ENCODE peak calls at places on chromosomes 2 and 18, in five cellular contexts. J is HCT116; B is tibial artery; U is CD4-positive, CD25-positive, alpha-beta regulatory T cell; K is aorta. I is an unnamed sample.

GRCh38 chr18:48709371-48709770 is 170.5 kb downstream of the CTIF start:
- DNase-seq in J (no peak), B (no peak), U (no peak), K (peak; percentile 70), I (no peak)

GRCh38 chr2:188042412-188042811 is 249.3 kb upstream of the GULP1 start:
- DNase-seq in J (no peak), B (no peak), U (no peak), K (no peak), I (no peak)

GRCh38 chr2:181576431-181576830 is 80.5 kb downstream of the CERKL start:
- DNase-seq in J (no peak), B (no peak), U (no peak), K (no peak), I (no peak)

GRCh38 chr2:3633089-3633981 is 24.7 kb upstream of the ALLC start:
- DNase-seq in J (no peak), B (peak; percentile 56), U (no peak), K (peak; percentile 46), I (no peak)

GRCh38 chr2:73290049-73290839 is 3.1 kb downstream of the EGR4 start:
- DNase-seq in J (no peak), B (no peak), U (no peak), K (no peak), I (peak; percentile 48)

GRCh38 chr2:59249441-59250330 is 1008.6 kb upstream of the FANCL start:
- DNase-seq in J (no peak), B (no peak), U (no peak), K (no peak), I (no peak)

GRCh38 chr2:176822060-176822459 is 390.5 kb upstream of the HNRNPA3 start:
- DNase-seq in J (no peak), B (no peak), U (no peak), K (no peak), I (no peak)

GRCh38 chr2:216884347-216884746 is 24.5 kb upstream of the TNP1 start:
- DNase-seq in J (no peak), B (no peak), U (no peak), K (no peak), I (no peak)

GRCh38 chr2:172108587-172108930 is 5.9 kb upstream of the DLX2 start:
- DNase-seq in J (no peak), B (no peak), U (no peak), K (no peak), I (no peak)

GRCh38 chr2:218431878-218432277 is 13.0 kb downstream of the VIL1 start:
- DNase-seq in J (no peak), B (peak; percentile 20), U (no peak), K (peak; percentile 57), I (no peak)

GRCh38 chr2:8278709-8279354 is 403.0 kb upstream of the ID2 start:
- DNase-seq in J (no peak), B (no peak), U (no peak), K (no peak), I (no peak)

GRCh38 chr2:224584111-224584764 is 925 bp downstream of the CUL3 start:
- DNase-seq in J (no peak), B (no peak), U (no peak), K (no peak), I (no peak)

GRCh38 chr2:150526827-150527226 is 39.4 kb upstream of the RND3 start:
- DNase-seq in J (peak; percentile 72), B (no peak), U (no peak), K (no peak), I (no peak)

GRCh38 chr2:112065486-112065885 is 10.4 kb downstream of the TMEM87B start:
- DNase-seq in J (no peak), B (no peak), U (no peak), K (no peak), I (no peak)

GRCh38 chr2:1858733-1859132 is 114.4 kb upstream of the PXDN start:
- DNase-seq in J (no peak), B (no peak), U (no peak), K (no peak), I (no peak)

GRCh38 chr2:145350011-145350410 is 830.1 kb upstream of the ZEB2 start:
- DNase-seq in J (no peak), B (no peak), U (no peak), K (no peak), I (no peak)

GRCh38 chr2:189178007-189178406 is 1.6 kb downstream of the COL5A2 start:
- DNase-seq in J (no peak), B (no peak), U (no peak), K (no peak), I (no peak)

GRCh38 chr18:6022089-6022444 is 126.7 kb upstream of the TMEM200C start:
- DNase-seq in J (no peak), B (no peak), U (no peak), K (no peak), I (peak; percentile 5)

GRCh38 chr18:32507093-32507492 is 36.4 kb upstream of the GAREM1 start:
- DNase-seq in J (no peak), B (no peak), U (no peak), K (no peak), I (no peak)
- H3K4me3 ChIP-seq in J (no peak overlapping the region), B (no peak overlapping the region), U (no peak overlapping the region), K (no peak overlapping the region), I (no peak overlapping the region)

DNA sequence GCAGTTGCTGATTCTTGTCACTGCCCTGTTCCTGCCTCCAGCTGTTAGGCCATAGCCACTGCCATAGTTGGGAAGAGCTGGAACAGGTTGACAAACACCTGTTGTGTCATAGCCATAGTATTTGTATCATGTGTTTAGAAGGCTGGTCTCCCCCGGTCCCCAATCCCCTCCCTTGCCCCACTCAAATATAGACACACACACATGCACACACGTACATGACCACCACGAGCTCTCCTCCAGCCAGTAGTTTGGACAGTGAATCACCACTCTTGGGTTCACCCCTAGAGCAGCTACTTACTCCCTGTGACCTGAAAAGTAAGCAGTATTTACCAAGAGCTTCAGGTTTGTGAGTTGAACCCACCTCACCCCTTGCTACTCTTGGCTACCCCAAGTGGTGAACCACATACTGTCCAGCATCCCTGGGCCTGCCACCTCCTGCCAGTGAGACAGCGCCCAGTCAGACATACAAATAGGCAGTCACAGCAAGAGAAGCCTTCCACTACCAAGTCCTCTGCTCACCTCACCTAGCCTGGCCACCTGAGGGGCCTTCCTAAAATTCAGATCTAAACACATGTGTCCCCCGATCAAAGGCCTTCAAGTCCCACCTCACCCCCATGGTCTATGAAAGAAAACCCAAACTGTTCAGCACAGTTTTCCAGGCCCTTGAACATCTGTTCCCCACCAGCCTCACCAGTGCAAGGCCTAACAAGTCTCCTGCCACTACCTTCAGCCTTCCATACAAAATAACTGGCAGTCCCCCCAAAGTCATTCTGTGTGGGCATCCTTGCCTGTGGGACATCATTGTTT is 7.1 kb downstream of the PCBP1 start:
- DNase-seq in J (no peak), B (peak; percentile 60), U (no peak), K (no peak), I (no peak)
- H3K4me3 ChIP-seq in J (no peak overlapping the region), B (no peak overlapping the region), U (peak overlapping the region; percentile 70), K (no peak overlapping the region), I (no peak overlapping the region)

DNA sequence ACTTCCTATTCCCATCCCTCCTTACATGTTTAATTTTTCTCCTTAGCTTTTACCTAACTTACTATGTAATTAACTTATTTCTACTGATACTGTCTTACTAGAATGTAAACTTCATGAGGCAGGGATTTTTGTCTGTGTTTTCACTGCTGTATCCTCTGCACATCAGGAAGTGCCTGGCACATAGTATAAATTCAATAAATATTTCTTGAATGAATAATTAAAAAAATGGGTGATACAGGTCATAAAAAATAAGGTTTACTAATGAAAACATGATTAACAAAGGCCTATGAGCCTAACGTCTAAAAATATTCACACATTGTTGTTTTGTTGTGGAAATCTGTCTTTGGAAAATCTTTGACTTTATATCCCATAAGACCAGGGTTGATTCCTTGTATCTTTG is 4.5 kb downstream of the RBKS start:
- DNase-seq in J (no peak), B (no peak), U (no peak), K (no peak), I (no peak)
- H3K4me3 ChIP-seq in J (no peak overlapping the region), B (no peak overlapping the region), U (no peak overlapping the region), K (no peak overlapping the region), I (no peak overlapping the region)

GRCh38 chr2:68765739-68766377 is 31.2 kb downstream of the ARHGAP25 start:
- DNase-seq in J (no peak), B (no peak), U (no peak), K (no peak), I (no peak)
- H3K4me3 ChIP-seq in J (no peak overlapping the region), B (no peak overlapping the region), U (peak overlapping the region; percentile 88), K (no peak overlapping the region), I (peak overlapping the region; percentile 29)

GRCh38 chr2:85772019-85772745 is 18.4 kb downstream of the ATOH8 start:
- DNase-seq in J (peak; percentile 73), B (peak; percentile 100), U (no peak), K (peak; percentile 100), I (no peak)
- H3K4me3 ChIP-seq in J (peak overlapping the region; percentile 10), B (peak overlapping the region; percentile 32), U (no peak overlapping the region), K (no peak overlapping the region), I (no peak overlapping the region)

GRCh38 chr2:38037757-38038615 is 38.0 kb downstream of the CYP1B1 start:
- DNase-seq in J (no peak), B (no peak), U (no peak), K (no peak), I (no peak)
- H3K4me3 ChIP-seq in J (no peak overlapping the region), B (peak overlapping the region; percentile 36), U (no peak overlapping the region), K (peak overlapping the region; percentile 2), I (no peak overlapping the region)

GRCh38 chr2:96887419-96888081 is 17.7 kb upstream of the SEMA4C start:
- DNase-seq in J (no peak), B (no peak), U (no peak), K (no peak), I (no peak)
- H3K4me3 ChIP-seq in J (no peak overlapping the region), B (peak overlapping the region; percentile 17), U (no peak overlapping the region), K (no peak overlapping the region), I (no peak overlapping the region)

DNA sequence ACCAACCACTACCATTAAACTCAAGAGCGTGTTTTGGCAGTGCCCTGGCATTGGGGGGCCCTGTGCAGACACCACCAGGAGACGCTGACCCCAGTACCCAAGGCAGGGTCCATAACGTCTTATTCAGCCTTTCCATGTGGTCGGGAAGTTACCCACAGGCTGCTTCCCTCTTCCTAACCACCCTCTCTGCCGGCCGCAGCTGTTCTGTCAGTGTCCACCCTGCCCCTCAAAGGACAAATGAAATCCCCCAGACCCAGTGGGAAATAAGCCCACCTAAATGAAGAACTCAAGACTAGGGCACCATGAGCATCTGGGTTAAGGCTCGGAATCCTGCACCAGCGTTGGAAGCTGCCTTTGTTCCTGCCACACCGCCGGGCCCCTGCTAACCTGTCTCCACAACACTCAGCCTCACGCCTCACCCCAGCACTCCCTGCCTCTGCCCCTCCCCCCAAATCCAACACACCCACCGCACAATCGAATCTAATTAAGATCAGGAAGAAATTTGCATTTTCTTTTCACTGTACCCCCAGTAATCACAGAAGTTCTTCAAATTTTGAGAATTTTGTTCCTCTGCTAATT is 21.7 kb downstream of the BCL11A start:
- DNase-seq in J (no peak), B (no peak), U (no peak), K (no peak), I (no peak)
- H3K4me3 ChIP-seq in J (no peak overlapping the region), B (no peak overlapping the region), U (no peak overlapping the region), K (no peak overlapping the region), I (no peak overlapping the region)